ENCODE peak calls at places on chromosomes 3 and 15, in eight cellular contexts. L is tibial nerve, B is ELF-1, F is DMS 273 treated with DMSO at 0.1 percent for 48 hours, R is neural progenitor cell, X is AG08395, N is heart right ventricle, Z is NCI-H1417. K is an unnamed sample.

GRCh38 chr3:190566043-190566933 is 52.4 kb downstream of the IL1RAP start:
- DNase-seq in X (peak), R (no peak), Z (no peak), F (no peak), N (peak), L (peak), B (peak), K (peak)

GRCh38 chr3:43996379-43997301 is 245.0 kb upstream of the TOPAZ1 start:
- DNase-seq in B (peak), L (no peak), X (peak), F (no peak), Z (peak), R (peak), N (peak), K (peak)

GRCh38 chr15:68640791-68641331 is 62.1 kb downstream of the CORO2B start:
- DNase-seq in X (no peak), N (peak), B (no peak), L (no peak), Z (peak), F (no peak), R (no peak), K (no peak)

GRCh38 chr15:100918690-100919480 is at the start of gene LRRK1:
- DNase-seq in Z (peak), N (peak), F (no peak), X (peak), L (no peak), B (peak), R (peak), K (peak)

GRCh38 chr3:149019581-149019980 is 28.2 kb downstream of the GYG1 start:
- DNase-seq in R (no peak), B (peak), L (no peak), X (no peak), N (no peak), F (no peak), Z (no peak), K (no peak)

GRCh38 chr3:147589016-147589415 is 179.9 kb downstream of the ZIC1 start:
- DNase-seq in N (no peak), L (no peak), Z (no peak), B (no peak), X (peak), R (no peak), F (no peak), K (no peak)

GRCh38 chr15:75350601-75351331 is 3.9 kb downstream of the NEIL1 start:
- DNase-seq in Z (no peak), R (no peak), X (no peak), L (no peak), N (no peak), B (no peak), F (no peak), K (no peak)

GRCh38 chr3:45929042-45929679 is 14.1 kb upstream of the CXCR6 start:
- DNase-seq in X (peak), B (peak), N (no peak), Z (peak), R (peak), F (no peak), L (peak), K (peak)

GRCh38 chr15:25894371-25894902 is 31.3 kb upstream of the ATP10A start:
- DNase-seq in F (no peak), X (no peak), R (no peak), N (no peak), B (no peak), L (no peak), Z (no peak), K (no peak)

GRCh38 chr15:83206971-83207621 is 527 bp downstream of the HDGFL3 start:
- DNase-seq in B (peak), X (peak), L (peak), N (peak), Z (peak), F (no peak), R (peak), K (peak)

GRCh38 chr3:160180581-160181216 is 44.5 kb upstream of the C3orf80 start:
- DNase-seq in Z (no peak), X (peak), N (no peak), R (peak), F (no peak), L (no peak), B (peak), K (peak)

GRCh38 chr3:156685198-156685597 is 10.8 kb downstream of the TIPARP start:
- DNase-seq in L (no peak), F (no peak), N (no peak), Z (no peak), X (no peak), R (peak), B (no peak), K (no peak)

GRCh38 chr3:9130318-9131110 is 118.9 kb downstream of the SRGAP3 start:
- DNase-seq in F (no peak), Z (no peak), L (no peak), N (no peak), B (no peak), X (no peak), R (no peak), K (no peak)

GRCh38 chr3:77134801-77135200 is 94.9 kb downstream of the ROBO2 start:
- DNase-seq in B (no peak), F (no peak), R (no peak), L (no peak), Z (no peak), N (no peak), X (no peak), K (no peak)

GRCh38 chr3:147244397-147244796 is 161.9 kb downstream of the ZIC4 start:
- DNase-seq in X (no peak), N (no peak), B (no peak), F (no peak), Z (no peak), L (no peak), R (no peak), K (no peak)

GRCh38 chr15:86915811-86916331 is 836.2 kb downstream of the AGBL1 start:
- DNase-seq in L (peak), X (peak), N (peak), Z (peak), B (peak), F (peak), R (peak), K (peak)

GRCh38 chr3:138935864-138936762 is 10.8 kb downstream of the FOXL2 start:
- DNase-seq in N (peak), F (peak), Z (peak), R (peak), L (peak), X (peak), B (peak), K (peak)

GRCh38 chr15:87686308-87686707 is 570.2 kb downstream of the NTRK3 start:
- DNase-seq in L (no peak), R (no peak), X (no peak), F (no peak), B (no peak), Z (no peak), N (no peak), K (no peak)

GRCh38 chr15:52069559-52069958 is 43.0 kb downstream of the BCL2L10 start:
- DNase-seq in L (no peak), R (no peak), Z (no peak), B (no peak), F (no peak), N (no peak), X (no peak), K (no peak)

GRCh38 chr15:48865387-48866079 is 12.4 kb upstream of the EID1 start:
- DNase-seq in X (no peak), N (no peak), Z (peak), R (peak), L (no peak), F (peak), B (peak), K (no peak)

GRCh38 chr15:87841426-87841998 is 415.0 kb downstream of the NTRK3 start:
- DNase-seq in B (no peak), Z (no peak), F (no peak), L (no peak), R (no peak), X (no peak), N (no peak), K (no peak)

GRCh38 chr15:89052474-89052873 is 35.8 kb upstream of the ABHD2 start:
- DNase-seq in R (no peak), B (no peak), F (no peak), N (no peak), X (peak), Z (no peak), L (peak), K (no peak)

GRCh38 chr15:78200276-78200930 is 34.0 kb downstream of the ACSBG1 start:
- DNase-seq in R (no peak), X (no peak), B (no peak), N (no peak), F (no peak), L (no peak), Z (no peak), K (no peak)

K was measured in dermis blood vessel endothelial cell.